ENCODE peak calls at places on chromosomes 13 and 19, in four cellular contexts. B, N, F and V are unnamed samples.

GRCh38 chr19:50486823-50487515 is 10.3 kb upstream of the GARIN5A start:
- DNase-seq in B (no peak), N (no peak), F (peak; percentile 44), V (peak; percentile 70)

GRCh38 chr13:111893607-111894443 is 173.1 kb upstream of the SOX1 start:
- DNase-seq in B (no peak), N (no peak), F (no peak), V (no peak)

GRCh38 chr13:84088996-84089395 is 206.7 kb upstream of the SLITRK1 start:
- DNase-seq in B (no peak), N (no peak), F (no peak), V (no peak)

GRCh38 chr13:91313103-91313502 is 34.4 kb upstream of the MIR17HG start:
- DNase-seq in B (no peak), N (no peak), F (peak; percentile 30), V (no peak)

GRCh38 chr19:12955996-12956395 is 1.0 kb downstream of the GADD45GIP1 start:
- DNase-seq in B (no peak), N (no peak), F (no peak), V (no peak)

GRCh38 chr19:56834564-56835375 is 5.8 kb downstream of the PEG3 start:
- DNase-seq in B (no peak), N (no peak), F (no peak), V (no peak)

GRCh38 chr13:41017744-41018582 is 1.2 kb downstream of the ELF1 start:
- DNase-seq in B (no peak), N (no peak), F (no peak), V (no peak)

GRCh38 chr13:84126671-84127171 is 244.4 kb upstream of the SLITRK1 start:
- DNase-seq in B (no peak), N (peak; percentile 18), F (no peak), V (peak; percentile 69)

DNA sequence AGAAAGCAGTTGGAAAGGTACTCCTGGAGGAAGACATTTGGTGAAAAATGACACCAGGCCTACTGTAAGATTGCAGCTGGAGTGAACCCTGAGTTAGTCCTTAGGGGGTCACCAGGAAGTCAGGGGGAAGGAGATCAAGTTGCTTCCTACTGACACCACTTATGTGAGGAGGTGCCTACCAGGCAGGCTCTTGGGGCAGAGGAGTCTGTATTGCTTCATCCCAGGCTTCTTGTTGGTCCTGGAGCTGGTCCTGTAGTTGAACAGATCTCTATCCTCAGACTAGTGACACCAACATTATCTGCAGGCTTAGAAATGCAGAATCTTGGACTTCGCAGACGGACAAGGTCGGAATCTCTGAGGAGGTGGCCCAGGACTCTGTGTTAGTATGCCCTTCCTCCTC is 116.0 kb upstream of the ARGLU1 start:
- DNase-seq in B (no peak), N (no peak), F (no peak), V (no peak)
- H3K4me1 ChIP-seq in B (no peaks in the 10 kb centered on the region), N (no peaks in the 10 kb centered on the region), F (no peaks in the 10 kb centered on the region), V (peaks cover 4% of the 10 kb centered on the region)

GRCh38 chr19:17090501-17091074 is 15.0 kb downstream of the MYO9B start:
- DNase-seq in B (no peak), N (no peak), F (peak; percentile 36), V (no peak)
- H3K4me1 ChIP-seq in B (no peaks in the 10 kb centered on the region), N (no peaks in the 10 kb centered on the region), F (no peaks in the 10 kb centered on the region), V (peaks cover 98% of the 10 kb centered on the region)

DNA sequence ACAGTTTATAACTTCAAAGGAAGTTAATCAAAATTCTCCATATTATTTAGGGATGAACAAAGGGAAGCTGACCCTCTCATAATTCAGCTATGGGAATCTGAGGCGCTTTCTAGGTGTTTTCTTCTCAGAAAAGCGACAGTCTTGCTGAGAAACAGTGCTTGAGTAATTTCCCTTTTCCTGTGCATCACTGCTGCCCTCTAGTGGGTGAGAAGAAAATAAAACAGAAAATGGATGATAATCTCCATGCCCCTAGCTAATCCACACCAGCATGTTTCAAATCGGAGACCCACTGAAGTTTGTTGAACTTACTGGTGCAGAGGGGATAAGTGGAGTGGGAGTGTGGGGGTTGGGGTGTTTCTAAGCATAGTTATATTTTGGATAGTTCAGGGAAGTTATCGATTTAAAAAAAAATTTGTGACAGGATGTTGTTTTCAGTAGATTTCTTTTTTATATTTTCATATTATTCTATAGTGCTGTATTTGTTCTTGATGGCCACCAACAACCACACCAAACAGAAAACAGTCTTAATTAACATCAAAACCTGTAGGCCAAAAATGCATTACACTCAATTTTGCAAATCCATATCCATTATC is 21.4 kb downstream of the LCP1 start:
- DNase-seq in B (no peak), N (no peak), F (peak; percentile 75), V (no peak)
- H3K4me1 ChIP-seq in B (no peaks in the 10 kb centered on the region), N (no peaks in the 10 kb centered on the region), F (peaks cover 11% of the 10 kb centered on the region), V (peaks cover 60% of the 10 kb centered on the region)

GRCh38 chr13:94997126-94997525 is 284.8 kb upstream of the SOX21 start:
- DNase-seq in B (no peak), N (no peak), F (peak; percentile 37), V (no peak)
- H3K4me1 ChIP-seq in B (no peaks in the 10 kb centered on the region), N (no peaks in the 10 kb centered on the region), F (no peaks in the 10 kb centered on the region), V (no peaks in the 10 kb centered on the region)

DNA sequence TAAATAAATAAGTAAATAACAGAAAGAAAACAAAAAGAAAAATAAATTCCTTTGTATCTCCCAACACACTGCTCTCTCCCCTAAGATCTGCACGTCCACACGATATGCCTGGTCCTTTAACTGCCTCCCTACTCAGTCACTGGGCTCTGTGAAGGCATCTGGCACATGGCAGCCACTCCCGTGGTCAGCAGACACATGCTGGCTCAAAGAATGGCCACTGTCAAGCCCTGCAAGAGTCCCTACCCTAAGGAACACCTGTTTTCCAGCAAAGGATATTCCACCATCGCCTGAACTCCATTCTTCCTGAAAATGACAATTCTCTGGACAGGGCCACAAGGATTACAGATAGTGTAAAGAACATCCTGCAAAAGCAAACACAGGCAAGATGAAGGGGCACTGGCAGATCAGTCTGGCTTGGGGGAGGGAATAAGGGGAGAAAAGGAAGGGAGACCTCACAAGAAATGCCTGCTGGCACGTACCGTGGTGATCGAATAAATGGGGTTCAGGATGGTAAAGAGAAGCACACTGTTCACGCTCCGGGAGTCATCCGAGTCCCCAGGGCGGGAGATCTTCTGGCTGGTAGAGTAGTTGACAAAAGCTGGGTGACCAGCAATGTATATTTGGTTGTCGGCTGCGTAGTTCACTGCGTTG is 4.3 kb downstream of the HNRNPL start:
- DNase-seq in B (no peak), N (no peak), F (no peak), V (peak; percentile 37)
- H3K4me1 ChIP-seq in B (no peaks in the 10 kb centered on the region), N (peaks cover 16% of the 10 kb centered on the region), F (peaks cover 8% of the 10 kb centered on the region), V (peaks cover 90% of the 10 kb centered on the region)

DNA sequence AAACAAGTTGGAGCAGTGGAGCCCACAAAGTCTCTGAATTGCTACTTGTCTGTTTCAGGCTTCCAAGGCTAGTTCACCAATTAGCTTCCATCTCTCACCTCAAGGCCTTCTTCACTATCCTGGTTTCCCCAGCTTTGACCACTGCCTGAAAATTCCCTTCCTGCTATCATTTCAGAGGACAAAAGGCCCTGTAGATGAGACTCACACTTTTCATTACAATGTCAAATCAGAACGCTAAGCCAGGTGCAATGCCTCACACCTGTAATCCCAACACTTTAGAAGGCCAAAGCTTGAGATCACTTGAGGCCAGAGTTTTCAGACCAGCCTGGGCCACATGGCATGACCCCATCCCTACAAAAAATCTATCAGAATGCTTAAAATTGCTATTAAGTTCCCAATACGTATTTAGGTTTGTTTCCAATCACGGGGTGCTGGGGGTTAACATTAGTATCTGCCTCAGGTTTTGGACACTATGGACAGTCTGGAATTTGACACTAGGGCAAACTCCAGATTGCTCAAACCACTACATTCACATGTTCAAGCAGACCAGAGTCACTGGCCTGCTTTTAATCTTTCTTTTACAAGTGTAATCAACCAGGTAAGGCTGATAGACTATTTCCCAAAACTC is 5.5 kb downstream of the TPT1 start:
- DNase-seq in B (no peak), N (no peak), F (peak; percentile 41), V (no peak)
- H3K4me1 ChIP-seq in B (peaks cover 2% of the 10 kb centered on the region), N (peaks cover 23% of the 10 kb centered on the region), F (peaks cover 16% of the 10 kb centered on the region), V (peaks cover 98% of the 10 kb centered on the region)

DNA sequence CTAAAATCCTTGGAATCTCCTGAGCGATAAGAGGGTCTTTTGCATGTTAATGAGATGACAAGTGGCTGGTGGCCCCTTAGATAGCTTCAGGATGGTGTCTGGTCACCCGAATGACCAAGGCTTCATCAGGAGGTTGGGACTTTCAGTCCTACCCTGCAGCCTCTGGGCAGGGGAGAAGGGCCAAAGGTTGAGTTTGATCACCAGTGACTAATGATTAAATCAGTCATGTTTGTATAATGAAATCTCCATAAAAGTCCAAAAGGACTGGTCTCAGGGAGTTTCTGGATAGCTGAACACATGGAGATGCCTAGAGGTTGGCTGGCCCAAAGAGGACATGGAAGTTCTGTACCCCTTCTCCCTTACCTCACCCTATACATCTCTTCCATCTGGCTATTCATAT is 316.2 kb downstream of the MTUS2 start:
- DNase-seq in B (no peak), N (no peak), F (no peak), V (no peak)
- H3K4me1 ChIP-seq in B (no peaks in the 10 kb centered on the region), N (peaks cover 9% of the 10 kb centered on the region), F (peaks cover 4% of the 10 kb centered on the region), V (no peaks in the 10 kb centered on the region)

DNA sequence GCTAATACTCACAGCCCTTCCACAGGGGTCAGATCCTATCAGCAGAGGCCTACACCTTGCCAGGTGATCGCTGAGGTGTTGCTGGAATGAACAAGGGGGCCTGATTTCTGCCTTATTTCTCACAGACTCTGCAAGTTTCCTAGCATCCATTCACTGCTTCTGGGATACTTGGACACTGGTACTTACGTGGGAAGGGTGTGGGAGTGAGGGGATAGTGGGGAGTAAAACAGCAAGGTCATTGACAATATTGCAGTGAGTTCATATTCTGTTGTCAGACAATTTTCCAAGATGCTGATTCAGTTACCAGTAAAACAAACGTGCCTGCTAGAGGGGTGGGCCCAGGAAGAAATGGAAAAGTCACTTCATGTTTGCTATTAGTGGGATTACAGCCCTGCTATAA is 276.5 kb downstream of the SHISA2 start:
- DNase-seq in B (no peak), N (no peak), F (no peak), V (no peak)
- H3K4me1 ChIP-seq in B (no peaks in the 10 kb centered on the region), N (no peaks in the 10 kb centered on the region), F (peaks cover 46% of the 10 kb centered on the region), V (no peaks in the 10 kb centered on the region)